ENCODE peak calls at places on chromosomes 7 and 10, in five cellular contexts. E is ovary, P is PC-9, T is fibroblast of mammary gland, Y is HFF-Myc. L is an unnamed sample.

GRCh38 chr10:51879238-51879637 is 179.8 kb upstream of the CSTF2T start:
- DNase-seq in T (peak), P (peak), E (no peak), Y (peak), L (no peak)

GRCh38 chr7:118372530-118372929 is 148.0 kb downstream of the ANKRD7 start:
- DNase-seq in Y (no peak), P (no peak), E (no peak), T (peak), L (no peak)

GRCh38 chr7:15972767-15973362 is 286.4 kb upstream of the MEOX2 start:
- DNase-seq in Y (peak), T (peak), P (no peak), E (no peak), L (no peak)

GRCh38 chr7:116686812-116687419 is 14.9 kb downstream of the MET start:
- DNase-seq in Y (no peak), P (no peak), E (no peak), T (no peak), L (no peak)

GRCh38 chr7:7786595-7786994 is 68.2 kb upstream of the RPA3 start:
- DNase-seq in E (no peak), P (no peak), Y (no peak), T (no peak), L (no peak)

GRCh38 chr10:49649294-49649693 is 30.2 kb upstream of the C10orf53 start:
- DNase-seq in E (no peak), P (peak), Y (no peak), T (no peak), L (no peak)

GRCh38 chr10:3532644-3533043 is 252.4 kb downstream of the KLF6 start:
- DNase-seq in Y (no peak), T (no peak), P (peak), E (no peak), L (peak)

GRCh38 chr10:115056186-115056585 is 37.0 kb upstream of the ATRNL1 start:
- DNase-seq in Y (no peak), T (no peak), P (no peak), E (no peak), L (no peak)

GRCh38 chr10:124626759-124627380 is 117.3 kb downstream of the FAM53B start:
- DNase-seq in Y (no peak), P (peak), E (no peak), T (no peak), L (no peak)

GRCh38 chr7:141027043-141027442 is 12.3 kb upstream of the MRPS33 start:
- DNase-seq in Y (no peak), E (no peak), P (no peak), T (no peak), L (no peak)

GRCh38 chr10:91574236-91574635 is 58.6 kb downstream of the PPP1R3C start:
- DNase-seq in E (no peak), P (no peak), T (no peak), Y (no peak), L (no peak)

GRCh38 chr10:129892571-129893045 is 71.5 kb downstream of the EBF3 start:
- DNase-seq in T (no peak), Y (no peak), E (no peak), P (no peak), L (no peak)
- H3K4me3 ChIP-seq in T (no peak), Y (no peak), E (no peak), P (no peak), L (no peak)

DNA sequence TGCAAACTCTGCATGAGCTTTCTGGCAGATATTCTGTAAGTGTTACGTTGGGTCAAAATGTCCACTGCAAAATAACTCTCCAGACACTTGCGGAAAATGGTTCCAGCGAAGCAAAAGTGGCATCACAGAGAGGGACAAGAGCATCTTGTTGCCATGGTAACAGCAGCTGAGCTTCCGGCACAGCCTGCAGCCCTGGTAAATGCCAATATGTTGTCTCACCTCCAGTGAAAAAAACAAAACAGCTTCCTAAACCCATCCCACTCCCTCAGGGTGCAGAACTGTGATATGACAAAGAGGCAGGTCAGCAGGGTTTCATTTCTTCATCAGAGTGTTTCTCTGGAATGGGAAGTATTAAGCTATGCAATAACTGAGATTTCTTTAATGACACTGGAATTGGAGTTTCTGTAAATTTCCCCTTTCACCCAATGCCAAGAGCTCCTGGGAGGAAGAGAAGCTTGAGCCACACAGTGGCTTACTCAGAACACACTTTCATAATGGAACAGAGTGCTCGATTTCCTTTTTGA is 65.6 kb downstream of the FOXI2 start:
- DNase-seq in E (no peak), P (no peak), Y (no peak), T (no peak), L (no peak)
- H3K4me3 ChIP-seq in E (no peak), P (no peak), Y (no peak), T (no peak), L (no peak)

GRCh38 chr7:20019757-20020432 is 197.3 kb downstream of the MACC1 start:
- DNase-seq in P (no peak), T (no peak), E (no peak), Y (no peak), L (no peak)
- H3K4me3 ChIP-seq in P (no peak), T (no peak), E (no peak), Y (no peak), L (no peak)

DNA sequence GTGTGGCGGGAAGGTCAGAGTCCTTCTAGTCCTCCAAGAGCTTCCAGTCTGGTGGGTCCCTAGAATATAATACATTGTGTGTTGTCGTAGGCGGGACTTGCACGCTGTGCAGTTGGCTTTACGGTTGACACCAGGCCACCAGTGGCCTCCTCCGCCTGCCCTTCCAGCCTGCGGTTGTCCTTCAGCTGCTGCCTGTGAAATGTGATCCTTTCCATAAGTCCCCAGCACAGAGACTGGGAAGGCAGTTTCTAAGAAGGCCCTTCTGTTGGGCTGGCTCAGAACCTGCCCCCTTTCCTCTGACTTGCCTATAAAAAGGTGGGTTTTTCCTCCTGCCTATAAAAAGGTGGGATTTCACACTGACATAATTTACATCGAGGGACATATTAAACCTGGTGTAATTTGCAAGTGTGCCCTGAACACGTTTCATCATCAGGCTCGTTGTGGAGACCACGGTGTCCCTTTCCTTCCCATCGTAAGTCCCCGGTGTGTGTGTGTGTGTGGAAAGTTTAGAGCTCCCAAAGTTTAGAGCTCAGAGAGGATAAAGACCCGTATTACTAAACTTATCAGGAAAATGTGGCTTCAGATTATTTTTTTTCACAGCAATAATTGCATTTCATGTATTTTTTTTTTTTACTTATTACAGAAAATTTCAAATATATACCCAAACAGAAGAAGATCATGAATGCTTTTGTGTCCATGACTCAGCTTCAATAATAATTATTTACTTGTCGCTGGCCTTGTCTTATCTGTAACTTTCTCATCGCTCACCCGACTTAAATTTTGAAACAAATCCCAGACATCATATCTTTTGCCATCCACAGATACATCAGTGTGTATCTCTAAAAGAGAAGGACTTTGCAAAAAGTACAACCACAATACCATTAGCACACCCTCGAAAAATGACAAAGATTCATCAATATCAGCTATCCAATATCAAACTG is 45.1 kb downstream of the CUX1 start:
- DNase-seq in P (no peak), Y (no peak), T (no peak), E (no peak), L (no peak)
- H3K4me3 ChIP-seq in P (no peak), Y (no peak), T (no peak), E (no peak), L (no peak)

GRCh38 chr10:31864834-31865518 is 63.7 kb downstream of the ARHGAP12 start:
- DNase-seq in E (no peak), P (no peak), T (peak), Y (peak), L (no peak)
- H3K4me3 ChIP-seq in E (no peak), P (no peak), T (no peak), Y (no peak), L (peak)

DNA sequence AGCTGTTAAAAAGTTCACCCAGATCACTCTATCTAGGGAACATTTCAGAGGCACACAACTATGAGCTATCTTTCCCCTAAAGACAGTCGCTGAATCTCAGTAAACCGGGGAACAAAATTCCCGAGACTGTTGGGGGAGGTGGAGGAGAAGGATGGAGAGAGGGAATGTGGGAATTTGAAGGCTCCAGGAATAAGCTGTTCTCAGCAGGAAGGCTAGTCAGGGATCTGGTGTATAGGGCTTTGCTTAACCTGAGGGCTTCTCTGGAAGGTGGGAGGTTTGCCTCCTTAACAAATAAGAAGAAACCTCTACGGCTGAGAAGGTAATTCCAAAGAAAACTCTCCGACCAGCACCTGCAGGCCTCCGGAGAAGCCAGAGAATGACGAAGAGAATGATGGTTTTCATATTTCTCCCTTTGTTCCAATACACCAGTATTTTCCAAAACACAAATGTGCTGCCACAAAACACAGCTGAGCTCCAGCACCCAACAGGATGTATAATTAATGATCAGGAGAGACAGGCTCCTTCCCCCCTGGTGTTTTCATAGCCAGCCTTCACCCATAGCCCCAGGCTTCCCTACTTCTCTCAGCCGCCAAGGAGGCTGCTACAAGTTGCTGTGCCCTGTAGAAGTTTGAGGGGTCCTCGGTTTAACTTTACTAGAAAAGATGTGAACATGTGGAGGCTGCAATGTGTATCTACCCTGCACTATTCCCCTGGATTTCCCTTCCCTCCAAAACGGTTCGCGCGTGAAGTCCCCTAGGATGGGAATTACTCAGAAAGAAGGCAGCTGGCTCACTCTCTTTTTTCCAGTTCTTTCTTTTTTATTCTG is 2.0 kb downstream of the KCNMA1 start:
- DNase-seq in Y (no peak), P (no peak), E (no peak), T (no peak), L (no peak)
- H3K4me3 ChIP-seq in Y (peak), P (no peak), E (peak), T (peak), L (no peak)

GRCh38 chr7:102097601-102098161 is 189.0 kb upstream of the SH2B2 start:
- DNase-seq in P (no peak), Y (no peak), T (no peak), E (no peak), L (peak)

GRCh38 chr7:102094311-102094710 is 192.4 kb upstream of the SH2B2 start:
- DNase-seq in T (peak), Y (peak), E (no peak), P (no peak), L (no peak)

GRCh38 chr7:102095933-102096332 is 190.7 kb upstream of the SH2B2 start:
- DNase-seq in E (no peak), P (no peak), T (no peak), Y (no peak), L (no peak)

GRCh38 chr7:102096706-102097427 is 189.8 kb upstream of the SH2B2 start:
- DNase-seq in Y (no peak), E (no peak), P (no peak), T (no peak), L (no peak)

DNA sequence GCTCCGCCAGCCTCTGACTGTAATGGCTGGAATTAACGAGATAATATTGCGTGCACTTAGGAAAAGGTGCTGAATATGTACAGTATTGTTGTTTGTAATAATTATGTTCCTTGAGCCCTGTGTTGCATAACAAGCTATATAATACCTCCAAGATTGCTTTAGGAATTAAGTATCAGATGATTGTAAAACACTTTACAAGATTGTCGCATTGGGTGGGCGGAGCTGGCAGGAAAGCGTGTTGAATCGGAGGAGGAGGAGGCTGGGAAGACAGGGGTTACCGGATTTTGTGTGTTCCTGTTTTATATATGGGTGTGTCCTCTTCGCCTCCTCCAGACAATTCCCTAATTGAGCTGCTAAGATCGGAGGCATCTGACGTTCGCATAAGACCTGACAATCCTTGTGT is 193.1 kb upstream of the SH2B2 start:
- DNase-seq in Y (no peak), P (no peak), E (no peak), T (no peak), L (no peak)
- H3K4me3 ChIP-seq in Y (no peak), P (no peak), E (no peak), T (no peak), L (no peak)

GRCh38 chr10:18313146-18313542 is 172.9 kb downstream of the CACNB2 start:
- DNase-seq in T (no peak), Y (no peak), P (no peak), E (no peak), L (no peak)

GRCh38 chr10:18312385-18313145 is 172.3 kb downstream of the CACNB2 start:
- DNase-seq in E (peak), T (peak), Y (peak), P (no peak), L (peak)

GRCh38 chr10:18310761-18311160 is 170.5 kb downstream of the CACNB2 start:
- DNase-seq in E (no peak), T (no peak), P (no peak), Y (no peak), L (no peak)

GRCh38 chr10:18308600-18308999 is 168.4 kb downstream of the CACNB2 start:
- DNase-seq in E (no peak), Y (no peak), P (no peak), T (peak), L (no peak)

DNA sequence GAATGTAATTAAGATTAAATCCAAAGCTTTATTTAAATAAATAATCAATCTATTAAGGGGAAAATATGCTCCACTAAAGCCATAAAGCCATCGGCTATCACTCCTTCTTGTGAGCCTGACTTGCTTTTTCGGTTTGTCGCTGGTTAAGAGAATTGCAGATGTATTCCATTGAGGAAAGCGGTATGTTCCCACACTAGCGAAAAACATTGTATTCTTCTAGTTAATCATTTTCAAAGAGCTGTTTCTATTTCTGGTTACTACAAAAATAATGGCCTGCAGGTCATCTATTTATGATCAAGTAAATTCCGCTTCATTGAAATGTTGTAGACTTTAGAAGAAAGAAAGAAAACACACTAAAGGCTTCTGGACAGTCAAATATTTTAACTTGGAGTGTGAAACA is 173.4 kb downstream of the CACNB2 start:
- DNase-seq in P (no peak), E (no peak), T (no peak), Y (no peak), L (no peak)
- H3K4me3 ChIP-seq in P (no peak), E (no peak), T (no peak), Y (no peak), L (no peak)

GRCh38 chr7:2248984-2249694 is 7.1 kb downstream of the NUDT1 start:
- DNase-seq in E (peak), T (peak), P (peak), Y (peak), L (no peak)
- H3K4me3 ChIP-seq in E (no peak), T (no peak), P (peak), Y (no peak), L (no peak)

GRCh38 chr10:17217661-17218306 is 10.3 kb upstream of the VIM start:
- DNase-seq in Y (no peak), T (peak), E (no peak), P (no peak), L (no peak)
- H3K4me3 ChIP-seq in Y (no peak), T (no peak), E (no peak), P (no peak), L (no peak)